ENCODE peak calls at places on chromosomes 2 and 18, in four cellular contexts. K is astrocyte of the spinal cord, N is A549, E is NCI-H1436. S is an unnamed sample.

GRCh38 chr2:120014231-120014990 is 1.5 kb downstream of the EPB41L5 start:
- DNase-seq in E (no peak), N (no peak), K (no peak), S (no peak)

GRCh38 chr2:68824831-68825230 is 46.4 kb downstream of the BMP10 start:
- DNase-seq in N (no peak), K (peak), E (no peak), S (no peak)

GRCh38 chr18:69840445-69840844 is 107.2 kb downstream of the CD226 start:
- DNase-seq in E (no peak), N (no peak), K (peak), S (no peak)

GRCh38 chr2:239896075-239896474 is 129.1 kb downstream of the NDUFA10 start:
- DNase-seq in E (no peak), K (no peak), N (no peak), S (no peak)

GRCh38 chr2:39252888-39253518 is 9.2 kb upstream of the CDKL4 start:
- DNase-seq in K (no peak), N (no peak), E (no peak), S (no peak)

GRCh38 chr18:79626905-79627749 is 52.5 kb upstream of the CTDP1 start:
- DNase-seq in K (no peak), N (no peak), E (no peak), S (no peak)

GRCh38 chr2:199136681-199137080 is 321.1 kb downstream of the SATB2 start:
- DNase-seq in E (no peak), N (no peak), K (peak), S (no peak)

GRCh38 chr2:37168217-37168981 is 11.6 kb upstream of the EIF2AK2 start:
- DNase-seq in E (no peak), K (peak), N (peak), S (peak)

GRCh38 chr18:2874765-2875164 is 28.0 kb downstream of the EMILIN2 start:
- DNase-seq in K (no peak), N (no peak), E (no peak), S (no peak)

GRCh38 chr2:127423476-127423840 is 5.2 kb downstream of the PROC start:
- DNase-seq in E (peak), K (no peak), N (no peak), S (peak)

GRCh38 chr2:227613272-227613660 is 1.4 kb downstream of the SCYGR3 start:
- DNase-seq in K (no peak), N (no peak), E (no peak), S (no peak)

GRCh38 chr2:196160101-196160500 is 11.3 kb downstream of the STK17B start:
- DNase-seq in K (peak), E (no peak), N (peak), S (no peak)

GRCh38 chr18:21599585-21600525 is 649 bp downstream of the ESCO1 start:
- DNase-seq in K (peak), E (peak), N (no peak), S (peak)

GRCh38 chr2:27024188-27024587 is 8.6 kb upstream of the TMEM214 start:
- DNase-seq in K (no peak), E (no peak), N (peak), S (no peak)

GRCh38 chr2:46195819-46196218 is 101.4 kb upstream of the EPAS1 start:
- DNase-seq in K (no peak), N (no peak), E (no peak), S (no peak)